ENCODE peak calls at places on chromosome 4, in ten cellular contexts. One of them, this sample, is unnamed.

GRCh38 chr4:140186651-140187315 is 32.8 kb upstream of the MAML3 start:
- DNase-seq in GM12878: no peak
- DNase-seq in H1: no peak
- DNase-seq in HCT116: peak
- DNase-seq in WTC11: no peak
- DNase-seq in NB4: no peak
- DNase-seq in HepG2: no peak
- DNase-seq in SK-N-SH: no peak
- DNase-seq in K562: no peak
- DNase-seq in endothelial cell of umbilical vein: peak
- DNase-seq in this sample: peak

GRCh38 chr4:100019821-100020220 is 69.7 kb upstream of the H2AZ1 start:
- DNase-seq in SK-N-SH: no peak
- DNase-seq in WTC11: no peak
- DNase-seq in GM12878: no peak
- DNase-seq in endothelial cell of umbilical vein: no peak
- DNase-seq in HCT116: no peak
- DNase-seq in NB4: no peak
- DNase-seq in HepG2: no peak
- DNase-seq in H1: no peak
- DNase-seq in K562: no peak
- DNase-seq in this sample: no peak

GRCh38 chr4:169340834-169341233 is 70.1 kb upstream of the SH3RF1 start:
- DNase-seq in H1: no peak
- DNase-seq in GM12878: no peak
- DNase-seq in endothelial cell of umbilical vein: no peak
- DNase-seq in HepG2: no peak
- DNase-seq in HCT116: no peak
- DNase-seq in WTC11: no peak
- DNase-seq in NB4: no peak
- DNase-seq in SK-N-SH: no peak
- DNase-seq in K562: no peak
- DNase-seq in this sample: no peak

GRCh38 chr4:100722866-100723459 is 205.1 kb upstream of the EMCN start:
- DNase-seq in NB4: no peak
- DNase-seq in H1: no peak
- DNase-seq in SK-N-SH: no peak
- DNase-seq in HepG2: no peak
- DNase-seq in K562: no peak
- DNase-seq in WTC11: no peak
- DNase-seq in GM12878: no peak
- DNase-seq in HCT116: no peak
- DNase-seq in endothelial cell of umbilical vein: no peak
- DNase-seq in this sample: no peak

GRCh38 chr4:40719008-40719623 is 30.6 kb upstream of the NSUN7 start:
- DNase-seq in GM12878: peak
- DNase-seq in K562: no peak
- DNase-seq in endothelial cell of umbilical vein: peak
- DNase-seq in WTC11: no peak
- DNase-seq in HepG2: peak
- DNase-seq in SK-N-SH: peak
- DNase-seq in NB4: peak
- DNase-seq in HCT116: peak
- DNase-seq in H1: no peak
- DNase-seq in this sample: peak

GRCh38 chr4:38131371-38132139 is 171.4 kb downstream of the PTTG2 start:
- DNase-seq in endothelial cell of umbilical vein: peak
- DNase-seq in SK-N-SH: no peak
- DNase-seq in HCT116: no peak
- DNase-seq in WTC11: peak
- DNase-seq in GM12878: peak
- DNase-seq in HepG2: no peak
- DNase-seq in K562: no peak
- DNase-seq in H1: no peak
- DNase-seq in NB4: no peak
- DNase-seq in this sample: no peak

GRCh38 chr4:152220201-152220666 is 315.7 kb downstream of the FBXW7 start:
- DNase-seq in endothelial cell of umbilical vein: no peak
- DNase-seq in NB4: no peak
- DNase-seq in HCT116: no peak
- DNase-seq in SK-N-SH: no peak
- DNase-seq in HepG2: no peak
- DNase-seq in K562: no peak
- DNase-seq in H1: no peak
- DNase-seq in WTC11: no peak
- DNase-seq in GM12878: no peak
- DNase-seq in this sample: no peak

GRCh38 chr4:128635141-128635911 is 174.2 kb upstream of the JADE1 start:
- DNase-seq in GM12878: no peak
- DNase-seq in NB4: no peak
- DNase-seq in HCT116: no peak
- DNase-seq in WTC11: no peak
- DNase-seq in H1: peak
- DNase-seq in SK-N-SH: no peak
- DNase-seq in HepG2: peak
- DNase-seq in endothelial cell of umbilical vein: no peak
- DNase-seq in K562: peak
- DNase-seq in this sample: peak

GRCh38 chr4:85946821-85947220 is 413.0 kb downstream of the MAPK10 start:
- DNase-seq in H1: no peak
- DNase-seq in HepG2: no peak
- DNase-seq in K562: no peak
- DNase-seq in SK-N-SH: no peak
- DNase-seq in GM12878: no peak
- DNase-seq in NB4: no peak
- DNase-seq in WTC11: no peak
- DNase-seq in endothelial cell of umbilical vein: no peak
- DNase-seq in HCT116: no peak
- DNase-seq in this sample: no peak

GRCh38 chr4:107586321-107586720 is 133.7 kb downstream of the PAPSS1 start:
- DNase-seq in WTC11: no peak
- DNase-seq in GM12878: no peak
- DNase-seq in NB4: no peak
- DNase-seq in SK-N-SH: no peak
- DNase-seq in HepG2: no peak
- DNase-seq in HCT116: no peak
- DNase-seq in H1: no peak
- DNase-seq in endothelial cell of umbilical vein: no peak
- DNase-seq in K562: no peak
- DNase-seq in this sample: no peak

GRCh38 chr4:132123870-132124623 is 1025.0 kb upstream of the PCDH10 start:
- DNase-seq in HCT116: peak
- DNase-seq in WTC11: peak
- DNase-seq in HepG2: no peak
- DNase-seq in SK-N-SH: no peak
- DNase-seq in endothelial cell of umbilical vein: peak
- DNase-seq in NB4: no peak
- DNase-seq in H1: peak
- DNase-seq in K562: peak
- DNase-seq in GM12878: peak
- DNase-seq in this sample: no peak

GRCh38 chr4:89829470-89830138 is 7.4 kb downstream of the SNCA start:
- DNase-seq in K562: no peak
- DNase-seq in SK-N-SH: no peak
- DNase-seq in NB4: peak
- DNase-seq in H1: no peak
- DNase-seq in WTC11: no peak
- DNase-seq in endothelial cell of umbilical vein: no peak
- DNase-seq in GM12878: peak
- DNase-seq in HCT116: no peak
- DNase-seq in HepG2: peak
- DNase-seq in this sample: no peak

GRCh38 chr4:26325191-26325590 is 4.4 kb downstream of the RBPJ start:
- DNase-seq in endothelial cell of umbilical vein: no peak
- DNase-seq in WTC11: no peak
- DNase-seq in SK-N-SH: peak
- DNase-seq in HepG2: peak
- DNase-seq in K562: no peak
- DNase-seq in GM12878: no peak
- DNase-seq in HCT116: peak
- DNase-seq in H1: no peak
- DNase-seq in NB4: peak
- DNase-seq in this sample: no peak

GRCh38 chr4:140168474-140168873 is 14.5 kb upstream of the MAML3 start:
- DNase-seq in H1: no peak
- DNase-seq in WTC11: no peak
- DNase-seq in HepG2: no peak
- DNase-seq in endothelial cell of umbilical vein: no peak
- DNase-seq in HCT116: no peak
- DNase-seq in K562: no peak
- DNase-seq in SK-N-SH: no peak
- DNase-seq in NB4: no peak
- DNase-seq in GM12878: no peak
- DNase-seq in this sample: no peak

GRCh38 chr4:7904942-7905341 is 34.7 kb downstream of the AFAP1 start:
- DNase-seq in H1: no peak
- DNase-seq in GM12878: no peak
- DNase-seq in WTC11: no peak
- DNase-seq in endothelial cell of umbilical vein: no peak
- DNase-seq in HepG2: no peak
- DNase-seq in NB4: no peak
- DNase-seq in HCT116: no peak
- DNase-seq in K562: no peak
- DNase-seq in SK-N-SH: no peak
- DNase-seq in this sample: no peak

GRCh38 chr4:136740326-136740725 is 792.0 kb downstream of the PCDH18 start:
- DNase-seq in HepG2: no peak
- DNase-seq in K562: no peak
- DNase-seq in WTC11: no peak
- DNase-seq in HCT116: no peak
- DNase-seq in H1: no peak
- DNase-seq in SK-N-SH: no peak
- DNase-seq in NB4: no peak
- DNase-seq in GM12878: no peak
- DNase-seq in endothelial cell of umbilical vein: no peak
- DNase-seq in this sample: no peak

GRCh38 chr4:83214079-83214478 is 70.5 kb downstream of the COQ2 start:
- DNase-seq in HCT116: no peak
- DNase-seq in NB4: no peak
- DNase-seq in GM12878: no peak
- DNase-seq in endothelial cell of umbilical vein: no peak
- DNase-seq in SK-N-SH: no peak
- DNase-seq in WTC11: no peak
- DNase-seq in H1: no peak
- DNase-seq in K562: no peak
- DNase-seq in HepG2: no peak
- DNase-seq in this sample: no peak
- TF ChIP-seq MAX in HCT116: no peak
- TF ChIP-seq MAX in NB4: no peak
- TF ChIP-seq MAX in GM12878: no peak
- TF ChIP-seq MAX in endothelial cell of umbilical vein: no peak
- TF ChIP-seq MAX in SK-N-SH: no peak
- TF ChIP-seq MAX in WTC11: no peak
- TF ChIP-seq MAX in H1: no peak
- TF ChIP-seq MAX in K562: no peak
- TF ChIP-seq MAX in HepG2: no peak
- TF ChIP-seq MAX in this sample: no peak

GRCh38 chr4:115332078-115332477 is 218.7 kb upstream of the NDST4 start:
- DNase-seq in K562: no peak
- DNase-seq in HCT116: no peak
- DNase-seq in GM12878: no peak
- DNase-seq in H1: no peak
- DNase-seq in NB4: no peak
- DNase-seq in SK-N-SH: peak
- DNase-seq in WTC11: no peak
- DNase-seq in HepG2: no peak
- DNase-seq in endothelial cell of umbilical vein: no peak
- DNase-seq in this sample: no peak
- TF ChIP-seq MAX in K562: no peak
- TF ChIP-seq MAX in HCT116: no peak
- TF ChIP-seq MAX in GM12878: no peak
- TF ChIP-seq MAX in H1: no peak
- TF ChIP-seq MAX in NB4: no peak
- TF ChIP-seq MAX in SK-N-SH: no peak
- TF ChIP-seq MAX in WTC11: no peak
- TF ChIP-seq MAX in HepG2: no peak
- TF ChIP-seq MAX in endothelial cell of umbilical vein: no peak
- TF ChIP-seq MAX in this sample: no peak

GRCh38 chr4:133151681-133152329 is 2.7 kb downstream of the PCDH10 start:
- DNase-seq in endothelial cell of umbilical vein: peak
- DNase-seq in GM12878: no peak
- DNase-seq in K562: no peak
- DNase-seq in HepG2: no peak
- DNase-seq in WTC11: peak
- DNase-seq in NB4: no peak
- DNase-seq in H1: peak
- DNase-seq in SK-N-SH: peak
- DNase-seq in HCT116: no peak
- DNase-seq in this sample: peak

GRCh38 chr4:133149932-133150642 is 993 bp downstream of the PCDH10 start:
- DNase-seq in endothelial cell of umbilical vein: peak
- DNase-seq in SK-N-SH: no peak
- DNase-seq in HepG2: no peak
- DNase-seq in K562: no peak
- DNase-seq in WTC11: no peak
- DNase-seq in H1: no peak
- DNase-seq in HCT116: no peak
- DNase-seq in GM12878: no peak
- DNase-seq in NB4: no peak
- DNase-seq in this sample: no peak

GRCh38 chr4:133150643-133151300 is 1.7 kb downstream of the PCDH10 start:
- DNase-seq in K562: no peak
- DNase-seq in WTC11: peak
- DNase-seq in GM12878: no peak
- DNase-seq in endothelial cell of umbilical vein: peak
- DNase-seq in HepG2: no peak
- DNase-seq in NB4: no peak
- DNase-seq in SK-N-SH: peak
- DNase-seq in H1: peak
- DNase-seq in HCT116: no peak
- DNase-seq in this sample: no peak

GRCh38 chr4:133152330-133152791 is 3.3 kb downstream of the PCDH10 start:
- DNase-seq in SK-N-SH: no peak
- DNase-seq in endothelial cell of umbilical vein: no peak
- DNase-seq in GM12878: no peak
- DNase-seq in NB4: no peak
- DNase-seq in HCT116: no peak
- DNase-seq in WTC11: no peak
- DNase-seq in K562: no peak
- DNase-seq in HepG2: no peak
- DNase-seq in H1: peak
- DNase-seq in this sample: no peak

GRCh38 chr4:133151301-133151680 is 2.2 kb downstream of the PCDH10 start:
- DNase-seq in HCT116: no peak
- DNase-seq in SK-N-SH: no peak
- DNase-seq in WTC11: peak
- DNase-seq in NB4: no peak
- DNase-seq in K562: no peak
- DNase-seq in H1: no peak
- DNase-seq in endothelial cell of umbilical vein: peak
- DNase-seq in HepG2: no peak
- DNase-seq in GM12878: no peak
- DNase-seq in this sample: peak
- TF ChIP-seq MAX in HCT116: no peak
- TF ChIP-seq MAX in SK-N-SH: no peak
- TF ChIP-seq MAX in WTC11: peak
- TF ChIP-seq MAX in NB4: no peak
- TF ChIP-seq MAX in K562: no peak
- TF ChIP-seq MAX in H1: peak
- TF ChIP-seq MAX in endothelial cell of umbilical vein: no peak
- TF ChIP-seq MAX in HepG2: no peak
- TF ChIP-seq MAX in GM12878: no peak
- TF ChIP-seq MAX in this sample: no peak

GRCh38 chr4:138392751-138393308 is 150.7 kb upstream of the SLC7A11 start:
- DNase-seq in WTC11: no peak
- DNase-seq in GM12878: peak
- DNase-seq in NB4: peak
- DNase-seq in HCT116: no peak
- DNase-seq in K562: no peak
- DNase-seq in endothelial cell of umbilical vein: no peak
- DNase-seq in HepG2: no peak
- DNase-seq in H1: no peak
- DNase-seq in SK-N-SH: no peak
- DNase-seq in this sample: no peak

GRCh38 chr4:138390286-138390685 is 148.1 kb upstream of the SLC7A11 start:
- DNase-seq in HepG2: no peak
- DNase-seq in GM12878: no peak
- DNase-seq in K562: no peak
- DNase-seq in H1: no peak
- DNase-seq in SK-N-SH: no peak
- DNase-seq in HCT116: no peak
- DNase-seq in WTC11: no peak
- DNase-seq in NB4: no peak
- DNase-seq in endothelial cell of umbilical vein: no peak
- DNase-seq in this sample: peak
- TF ChIP-seq MAX in HepG2: no peak
- TF ChIP-seq MAX in GM12878: no peak
- TF ChIP-seq MAX in K562: no peak
- TF ChIP-seq MAX in H1: no peak
- TF ChIP-seq MAX in SK-N-SH: no peak
- TF ChIP-seq MAX in HCT116: no peak
- TF ChIP-seq MAX in WTC11: no peak
- TF ChIP-seq MAX in NB4: no peak
- TF ChIP-seq MAX in endothelial cell of umbilical vein: no peak
- TF ChIP-seq MAX in this sample: no peak